ENCODE peak calls at places on chromosomes 13 and 19, in eight cellular contexts. A is K562, X is activated B cell treated with CpG ODN at 0.5 μM for 24 hours, N is lower lobe of right lung, R is B cell, U is epithelial cell of esophagus, T is fibroblast of lung, G is upper lobe of right lung. O is an unnamed sample.
A peak's percentile ranks its signal among the peaks of the same experiment; 100 is the strongest.

GRCh38 chr19:11273989-11274388 is 11.7 kb upstream of the DOCK6 start:
- DNase-seq in A (no peak), X (no peak), N (no peak), R (no peak), U (no peak), T (no peak), G (no peak), O (no peak)

GRCh38 chr13:88622362-88622973 is 951.3 kb downstream of the SLITRK5 start:
- DNase-seq in A (no peak), X (no peak), N (no peak), R (no peak), U (peak; percentile 89), T (no peak), G (no peak), O (no peak)

GRCh38 chr19:51729781-51730180 is 6.0 kb upstream of the HAS1 start:
- DNase-seq in A (no peak), X (no peak), N (no peak), R (no peak), U (no peak), T (peak; percentile 50), G (no peak), O (no peak)

GRCh38 chr19:58518261-58519086 is 1.1 kb downstream of the ZBTB45 start:
- DNase-seq in A (no peak), X (no peak), N (peak; percentile 56), R (peak; percentile 27), U (peak; percentile 21), T (no peak), G (no peak), O (no peak)

GRCh38 chr13:40476175-40476958 is 190.1 kb downstream of the FOXO1 start:
- DNase-seq in A (no peak), X (no peak), N (no peak), R (no peak), U (no peak), T (peak; percentile 86), G (no peak), O (no peak)

GRCh38 chr13:71770710-71771109 is 96.3 kb downstream of the DACH1 start:
- DNase-seq in A (no peak), X (no peak), N (no peak), R (no peak), U (peak; percentile 55), T (no peak), G (no peak), O (no peak)

GRCh38 chr13:55199132-55199531 is 1941.6 kb upstream of the PRR20A start:
- DNase-seq in A (no peak), X (no peak), N (no peak), R (no peak), U (no peak), T (no peak), G (no peak), O (no peak)

GRCh38 chr13:20142927-20143480 is 17.8 kb downstream of the GJA3 start:
- DNase-seq in A (no peak), X (no peak), N (no peak), R (no peak), U (no peak), T (no peak), G (no peak), O (no peak)

GRCh38 chr19:5801796-5802616 is 2.9 kb upstream of the NRTN start:
- DNase-seq in A (peak; percentile 75), X (no peak), N (no peak), R (no peak), U (no peak), T (peak; percentile 29), G (no peak), O (peak; percentile 58)

GRCh38 chr19:38527466-38528136 is 90.2 kb downstream of the MAP4K1 start:
- DNase-seq in A (peak; percentile 76), X (no peak), N (no peak), R (no peak), U (no peak), T (no peak), G (no peak), O (no peak)

GRCh38 chr19:24098359-24098758 is 11.4 kb downstream of the ZNF254 start:
- DNase-seq in A (no peak), X (no peak), N (no peak), R (no peak), U (no peak), T (peak; percentile 42), G (no peak), O (no peak)

GRCh38 chr19:45882652-45883585 is 3.0 kb downstream of the IRF2BP1 start:
- DNase-seq in A (peak; percentile 75), X (peak; percentile 76), N (peak; percentile 90), R (peak; percentile 88), U (peak; percentile 87), T (peak; percentile 77), G (peak; percentile 91), O (peak; percentile 82)

GRCh38 chr19:2274937-2275535 is 6.9 kb downstream of the PEAK3 start:
- DNase-seq in A (peak; percentile 54), X (no peak), N (peak; percentile 80), R (peak; percentile 71), U (peak; percentile 66), T (peak; percentile 53), G (peak; percentile 82), O (no peak)

GRCh38 chr19:54172764-54173699 is at the start of gene TMC4:
- DNase-seq in A (peak; percentile 26), X (no peak), N (peak; percentile 85), R (peak; percentile 78), U (peak; percentile 83), T (no peak), G (peak; percentile 88), O (no peak)

GRCh38 chr13:113592571-113592970 is 8.0 kb downstream of the TFDP1 start:
- DNase-seq in A (no peak), X (no peak), N (no peak), R (no peak), U (no peak), T (no peak), G (no peak), O (no peak)

GRCh38 chr19:3225677-3226093 is 1.2 kb downstream of the CELF5 start:
- DNase-seq in A (no peak), X (no peak), N (no peak), R (no peak), U (no peak), T (no peak), G (no peak), O (no peak)

DNA sequence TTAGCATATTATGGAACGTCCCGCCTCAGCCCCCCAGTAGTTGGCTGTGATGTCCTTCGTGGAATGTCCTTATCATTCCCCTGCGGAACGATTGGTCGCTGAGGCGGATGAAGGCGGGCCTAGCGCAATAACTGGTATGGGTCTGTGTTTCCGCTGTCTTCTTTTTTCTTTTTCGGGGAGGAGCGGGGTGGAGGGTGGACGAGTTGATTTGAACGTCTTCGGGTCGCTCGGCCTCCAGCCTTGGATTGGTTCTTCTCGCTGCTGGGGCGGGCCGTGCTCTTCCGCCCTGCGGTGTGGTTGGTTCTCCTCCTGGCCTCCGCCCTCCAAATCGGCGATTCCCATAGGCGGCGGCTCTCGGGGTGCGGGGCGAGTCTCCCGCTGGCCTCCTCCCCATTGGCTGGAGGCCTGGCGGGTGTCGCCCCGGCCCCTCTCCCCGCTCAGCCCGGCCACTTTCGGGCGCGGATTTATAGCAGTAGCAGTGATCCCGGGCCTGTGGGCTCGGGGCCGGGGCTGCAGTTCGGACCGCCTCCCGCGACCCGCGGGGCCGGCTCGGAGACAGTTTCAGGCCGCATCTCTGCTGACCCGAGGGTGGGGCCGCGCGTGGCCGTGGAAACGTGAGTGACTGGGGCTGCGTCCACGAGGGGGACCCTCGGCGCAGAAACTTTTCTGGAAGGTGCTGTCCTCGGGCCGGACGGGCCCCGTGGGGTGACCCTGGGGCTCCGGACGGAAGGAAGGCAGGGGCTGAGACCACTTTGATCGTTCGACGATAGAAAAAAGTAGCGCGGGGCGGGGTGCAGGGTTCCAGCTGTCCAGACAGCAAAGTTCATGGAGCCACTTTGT is 2.1 kb downstream of the ING1 start:
- DNase-seq in A (peak; percentile 90), X (peak; percentile 88), N (peak; percentile 98), R (peak; percentile 97), U (peak; percentile 100), T (peak; percentile 100), G (peak; percentile 99), O (peak; percentile 58)
- TF ChIP-seq CTCF in A (peak; percentile 24), X (no peak), N (peak; percentile 23), R (peak; percentile 30), U (peak; percentile 1), T (peak; percentile 15), G (peak; percentile 23), O (no peak)

GRCh38 chr13:102195566-102196462 is 206.0 kb downstream of the FGF14 start:
- DNase-seq in A (no peak), X (no peak), N (no peak), R (no peak), U (peak; percentile 37), T (peak; percentile 80), G (no peak), O (no peak)

GRCh38 chr13:102191951-102192461 is 209.8 kb downstream of the FGF14 start:
- DNase-seq in A (no peak), X (no peak), N (no peak), R (no peak), U (peak; percentile 75), T (peak; percentile 91), G (no peak), O (no peak)

GRCh38 chr13:102198418-102199322 is 203.2 kb downstream of the FGF14 start:
- DNase-seq in A (no peak), X (no peak), N (no peak), R (no peak), U (peak; percentile 36), T (peak; percentile 50), G (no peak), O (no peak)

GRCh38 chr13:102197193-102197592 is 204.7 kb downstream of the FGF14 start:
- DNase-seq in A (no peak), X (no peak), N (no peak), R (no peak), U (peak; percentile 56), T (peak; percentile 29), G (no peak), O (no peak)
- TF ChIP-seq CTCF in A (no peak), X (no peak), N (peak; percentile 18), R (no peak), U (peak; percentile 49), T (peak; percentile 55), G (peak; percentile 32), O (peak; percentile 32)

DNA sequence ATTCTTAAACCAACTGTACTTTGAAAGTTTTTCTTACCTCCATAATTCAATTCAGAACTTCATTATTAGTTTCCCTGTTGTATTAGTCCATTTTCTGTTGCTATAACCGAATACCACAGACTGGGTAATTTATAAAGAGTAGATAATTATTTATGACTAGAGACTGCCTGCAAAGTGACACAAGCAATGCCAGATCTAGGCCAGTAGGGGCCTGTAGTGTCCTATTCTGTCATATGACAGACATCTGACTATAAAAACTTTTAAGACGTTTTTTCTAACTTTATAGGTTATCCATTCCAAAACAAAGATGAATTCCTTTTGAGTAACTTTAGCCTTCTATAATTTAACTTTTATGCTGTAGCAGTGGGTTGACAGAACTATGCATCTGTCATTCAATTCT is 2783.8 kb downstream of the PCDH9 start:
- DNase-seq in A (no peak), X (no peak), N (no peak), R (no peak), U (peak; percentile 40), T (no peak), G (no peak), O (no peak)
- TF ChIP-seq CTCF in A (no peak), X (no peak), N (no peak), R (no peak), U (peak; percentile 68), T (no peak), G (no peak), O (peak; percentile 18)

GRCh38 chr13:35455022-35455421 is 21.5 kb downstream of the MAB21L1 start:
- DNase-seq in A (no peak), X (no peak), N (no peak), R (no peak), U (no peak), T (no peak), G (no peak), O (no peak)

GRCh38 chr13:35460061-35460460 is 16.4 kb downstream of the MAB21L1 start:
- DNase-seq in A (no peak), X (no peak), N (no peak), R (no peak), U (no peak), T (no peak), G (no peak), O (no peak)

GRCh38 chr13:35457258-35457657 is 19.2 kb downstream of the MAB21L1 start:
- DNase-seq in A (no peak), X (no peak), N (no peak), R (no peak), U (no peak), T (no peak), G (no peak), O (no peak)
- TF ChIP-seq CTCF in A (no peak), X (no peak), N (no peak), R (no peak), U (no peak), T (no peak), G (no peak), O (no peak)

O was measured in D721Med.